ENCODE peak calls at places on chromosomes 7 and 10, in six cellular contexts. W, Q, F, Z, T and G are unnamed samples.

GRCh38 chr7:17725761-17726160 is 214.5 kb downstream of the SNX13 start:
- DNase-seq in W (no peak), T (peak; percentile 51), Q (no peak), F (no peak), Z (no peak), G (no peak)

GRCh38 chr10:72906446-72906845 is 12.9 kb downstream of the OIT3 start:
- DNase-seq in W (no peak), T (no peak), F (no peak), Q (peak; percentile 15), Z (no peak), G (no peak)

GRCh38 chr7:34373940-34374339 is 284.1 kb upstream of the NPSR1 start:
- DNase-seq in Z (no peak), W (no peak), Q (no peak), T (no peak), F (no peak), G (no peak)

GRCh38 chr10:73782749-73783085 is 869 bp downstream of the CHCHD1 start:
- DNase-seq in F (no peak), W (no peak), T (no peak), Q (no peak), Z (no peak), G (no peak)

GRCh38 chr10:96229568-96230030 is 41.8 kb downstream of the BLNK start:
- DNase-seq in F (peak; percentile 91), W (peak; percentile 58), Q (peak; percentile 58), Z (peak; percentile 80), T (peak; percentile 69), G (peak; percentile 89)

GRCh38 chr7:152313879-152314604 is 121.8 kb downstream of the KMT2C start:
- DNase-seq in Z (no peak), T (peak; percentile 91), F (no peak), W (no peak), Q (peak; percentile 79), G (no peak)

GRCh38 chr7:126780993-126781392 is 471.7 kb downstream of the GRM8 start:
- DNase-seq in T (no peak), W (no peak), Z (no peak), Q (no peak), F (no peak), G (no peak)

GRCh38 chr10:71133710-71134686 is 78.4 kb upstream of the UNC5B start:
- DNase-seq in Z (no peak), T (no peak), Q (no peak), F (no peak), W (no peak), G (no peak)

GRCh38 chr7:29539471-29539870 is 24.2 kb upstream of the PRR15 start:
- DNase-seq in W (no peak), F (no peak), T (no peak), Z (no peak), Q (no peak), G (no peak)

GRCh38 chr7:155466814-155467675 is 9.1 kb downstream of the EN2 start:
- DNase-seq in Q (no peak), Z (peak; percentile 82), W (peak; percentile 5), T (no peak), F (peak; percentile 94), G (no peak)

GRCh38 chr10:4243651-4244050 is 458.6 kb upstream of the KLF6 start:
- DNase-seq in Q (peak; percentile 100), W (no peak), T (peak; percentile 100), Z (no peak), F (no peak), G (no peak)
- H3K4me3 ChIP-seq in Q (no peak overlapping the region), W (no peak overlapping the region), T (peak overlapping the region; percentile 36), Z (no peak overlapping the region), F (no peak overlapping the region), G (no peak overlapping the region)

GRCh38 chr7:5637415-5637814 is 144.0 kb downstream of the RNF216 start:
- DNase-seq in F (no peak), Q (no peak), W (no peak), Z (no peak), T (no peak), G (no peak)

GRCh38 chr7:5636914-5637313 is 144.5 kb downstream of the RNF216 start:
- DNase-seq in T (peak; percentile 85), F (peak; percentile 36), Q (peak; percentile 90), W (no peak), Z (no peak), G (peak; percentile 52)

GRCh38 chr7:5634107-5634950 is 147.1 kb downstream of the RNF216 start:
- DNase-seq in W (no peak), Z (no peak), F (peak; percentile 78), T (peak; percentile 89), Q (peak; percentile 94), G (peak; percentile 66)

GRCh38 chr7:5636446-5636835 is 145.0 kb downstream of the RNF216 start:
- DNase-seq in Q (no peak), Z (no peak), T (no peak), F (peak; percentile 80), W (peak; percentile 32), G (no peak)

DNA sequence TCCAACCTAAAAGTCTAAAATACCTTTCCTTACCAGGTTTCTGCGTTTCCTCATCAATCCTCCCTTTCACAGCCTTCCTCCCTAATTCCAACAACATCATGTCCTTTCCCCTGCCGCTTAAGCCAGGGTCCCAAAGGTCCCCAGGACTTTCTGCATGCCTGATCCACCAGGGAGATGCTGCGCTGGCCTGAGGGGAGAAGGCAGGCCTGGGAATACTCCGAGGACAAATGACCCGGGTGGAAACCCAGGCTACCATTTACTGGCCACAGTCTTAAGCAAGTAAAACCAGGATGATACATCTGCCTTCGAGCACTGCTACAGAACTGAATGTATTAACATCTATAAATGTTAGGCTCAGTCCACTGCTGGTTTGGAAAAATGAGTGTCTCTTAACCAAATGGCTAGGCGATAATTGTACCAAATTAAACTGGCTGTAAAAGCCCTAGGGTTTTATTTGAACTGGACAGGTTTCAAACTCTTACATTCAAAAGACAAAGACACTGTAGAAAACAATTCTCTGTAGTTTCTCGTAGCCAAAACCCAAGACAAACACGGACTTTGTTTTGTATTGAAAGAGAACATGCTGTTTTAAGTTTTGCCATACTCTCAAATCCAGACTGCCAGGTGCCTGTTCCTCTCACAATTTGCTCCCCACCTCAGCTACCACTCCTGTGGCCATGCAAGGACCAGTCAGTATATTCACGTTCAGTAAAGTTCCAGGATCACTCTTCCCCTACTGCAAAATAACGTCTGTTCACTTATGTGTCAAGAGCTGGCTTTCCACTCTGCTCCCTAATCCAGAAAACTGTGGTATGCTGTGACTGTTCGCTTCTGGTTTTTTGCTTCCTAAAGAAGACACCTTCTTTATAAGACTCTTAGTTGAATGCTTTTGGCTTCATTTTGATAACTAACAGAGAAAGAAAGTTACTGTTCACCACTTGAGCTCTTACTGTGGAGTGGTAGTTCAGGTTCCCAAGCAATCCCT is 145.7 kb downstream of the RNF216 start:
- DNase-seq in Z (no peak), F (no peak), W (peak; percentile 57), T (no peak), Q (no peak), G (no peak)
- H3K9ac ChIP-seq in Z (no peak overlapping the region), F (no peak overlapping the region), W (peak overlapping the region; percentile 11), T (no peak overlapping the region), Q (peak overlapping the region; percentile 12), G (peak overlapping the region; percentile 70)

GRCh38 chr10:127735723-127736221 is 1.2 kb upstream of the FOXI2 start:
- DNase-seq in Q (no peak), T (no peak), W (no peak), F (peak; percentile 25), Z (no peak), G (no peak)

GRCh38 chr10:127738512-127739424 is 1.8 kb downstream of the FOXI2 start:
- DNase-seq in Z (no peak), F (peak; percentile 60), W (no peak), Q (no peak), T (no peak), G (no peak)

GRCh38 chr10:127737563-127738511 is 852 bp downstream of the FOXI2 start:
- DNase-seq in W (no peak), Z (no peak), F (no peak), Q (no peak), T (no peak), G (no peak)

GRCh38 chr10:127736222-127736914 is 617 bp upstream of the FOXI2 start:
- DNase-seq in W (no peak), F (peak; percentile 67), Q (no peak), T (no peak), Z (no peak), G (no peak)

GRCh38 chr10:127736915-127737562 is at the start of gene FOXI2:
- DNase-seq in W (no peak), T (no peak), F (peak; percentile 83), Z (peak; percentile 59), Q (no peak), G (no peak)
- H3K4me3 ChIP-seq in W (no peak within 1 kb of the TSS), T (no peak within 1 kb of the TSS), F (peak within 1 kb of the TSS; percentile 44), Z (peak within 1 kb of the TSS; percentile 63), Q (no peak within 1 kb of the TSS), G (no peak within 1 kb of the TSS)

GRCh38 chr7:146961617-146962016 is 845.0 kb downstream of the CNTNAP2 start:
- DNase-seq in F (no peak), T (peak; percentile 76), Z (no peak), Q (no peak), W (no peak), G (no peak)
- H3K9ac ChIP-seq in F (no peak overlapping the region), T (no peak overlapping the region), Z (no peak overlapping the region), Q (no peak overlapping the region), W (no peak overlapping the region), G (no peak overlapping the region)

GRCh38 chr10:119080521-119081259 is at the start of gene EIF3A:
- DNase-seq in Q (peak; percentile 90), T (peak; percentile 92), W (peak; percentile 82), F (peak; percentile 95), Z (peak; percentile 89), G (peak; percentile 94)
- H3K4me3 ChIP-seq in Q (peak within 1 kb of the TSS; percentile 85), T (peak within 1 kb of the TSS; percentile 99), W (peak within 1 kb of the TSS; percentile 99), F (peak within 1 kb of the TSS; percentile 81), Z (peak within 1 kb of the TSS; percentile 95), G (peak within 1 kb of the TSS; percentile 93)

DNA sequence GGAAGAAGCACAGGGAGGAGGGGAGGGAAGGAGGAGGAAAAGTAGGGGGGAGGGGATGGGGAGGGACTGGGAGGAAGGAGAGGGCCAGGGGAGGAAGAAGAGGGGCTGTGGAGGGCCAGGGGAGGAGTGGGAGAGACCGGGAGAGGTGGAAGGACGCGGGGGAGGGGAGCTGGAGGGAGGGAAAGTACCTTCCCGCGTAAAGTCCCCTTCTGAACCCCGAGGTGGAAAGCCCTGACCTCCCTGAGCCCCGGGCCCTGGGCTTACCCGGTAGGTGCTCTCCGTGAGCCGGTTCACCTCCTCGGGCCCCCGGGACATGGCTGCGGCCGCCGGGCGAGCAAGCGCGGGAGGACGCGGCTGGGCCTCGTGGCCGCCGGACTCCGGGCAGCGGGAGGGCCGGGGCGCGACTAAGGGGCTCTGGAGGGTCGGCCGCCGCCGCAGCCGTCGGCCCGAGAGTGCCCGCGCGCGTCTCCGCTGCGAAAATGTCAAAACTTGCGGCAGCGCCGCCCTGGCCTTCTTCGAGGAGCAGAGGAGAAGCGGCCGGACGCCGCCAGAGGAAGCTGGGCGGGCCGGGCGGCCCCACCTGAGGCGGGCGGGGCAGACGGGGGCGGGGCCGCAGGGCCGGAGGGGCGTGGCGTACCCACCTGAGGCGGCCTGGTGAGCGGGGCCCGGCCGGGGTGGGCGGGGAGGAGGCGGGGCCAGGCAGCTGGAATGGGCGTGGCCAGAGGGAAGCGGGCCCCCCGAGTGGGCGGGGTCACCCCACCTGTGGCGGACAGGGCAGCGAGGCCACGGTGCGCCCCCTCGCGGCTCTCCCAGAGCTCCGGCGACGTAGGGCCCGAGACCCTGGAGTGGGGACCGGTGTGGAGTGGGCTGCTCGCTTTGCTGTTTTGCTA is at the start of gene BAIAP2L1:
- DNase-seq in T (peak; percentile 66), W (peak; percentile 80), Q (peak; percentile 49), F (peak; percentile 96), Z (peak; percentile 89), G (peak; percentile 96)
- H3K9ac ChIP-seq in T (peak within 1 kb of the TSS; percentile 30), W (peak within 1 kb of the TSS; percentile 84), Q (peak within 1 kb of the TSS; percentile 88), F (no peak within 1 kb of the TSS), Z (no peak within 1 kb of the TSS), G (peak within 1 kb of the TSS; percentile 78)

GRCh38 chr7:139117599-139118233 is 8.2 kb upstream of the ZC3HAV1 start:
- DNase-seq in W (no peak), F (no peak), Q (no peak), T (no peak), Z (no peak), G (no peak)
- H3K4me3 ChIP-seq in W (no peak overlapping the region), F (no peak overlapping the region), Q (no peak overlapping the region), T (no peak overlapping the region), Z (no peak overlapping the region), G (no peak overlapping the region)